ENCODE peak calls at places on chromosomes 2 and 18, in nine cellular contexts. Q is mucosa of gallbladder, T is endothelial cell, P is endothelial cell of umbilical vein, W is GM20000, E is nephron progenitor cell, A is putamen, M is NCI-H510A treated with DMSO at 0.1 percent for 48 hours, H is HTR-8/SVneo. I is an unnamed sample.

GRCh38 chr18:58847383-58848071 is 17.1 kb upstream of the ZNF532 start:
- DNase-seq in H (no peak), W (no peak), Q (peak; percentile 16), M (no peak), A (peak; percentile 67), T (peak; percentile 28), E (peak; percentile 42), P (peak; percentile 9), I (no peak)

GRCh38 chr2:128682266-128682665 is 363.6 kb upstream of the HS6ST1 start:
- DNase-seq in H (no peak), A (no peak), W (peak; percentile 4), Q (no peak), P (no peak), T (no peak), E (no peak), M (no peak), I (no peak)

GRCh38 chr2:119223521-119224390 is at the start of gene STEAP3:
- DNase-seq in A (peak; percentile 18), E (peak; percentile 89), W (peak; percentile 94), T (peak; percentile 68), P (peak; percentile 41), M (peak; percentile 79), Q (peak; percentile 54), H (peak; percentile 73), I (no peak)

GRCh38 chr2:240139666-240140393 is 628 bp downstream of the OTOS start:
- DNase-seq in W (no peak), M (no peak), E (peak; percentile 71), T (no peak), H (no peak), A (no peak), Q (no peak), P (no peak), I (no peak)

GRCh38 chr2:10094271-10094814 is 14.1 kb upstream of the CYS1 start:
- DNase-seq in Q (no peak), T (no peak), H (no peak), W (no peak), E (peak; percentile 54), M (no peak), P (no peak), A (no peak), I (no peak)

GRCh38 chr2:15772196-15772595 is 168.2 kb upstream of the MYCN start:
- DNase-seq in E (no peak), T (no peak), M (no peak), P (peak; percentile 35), W (no peak), H (no peak), Q (no peak), A (no peak), I (no peak)

GRCh38 chr2:151946856-151947523 is 118.8 kb upstream of the ARL5A start:
- DNase-seq in H (peak; percentile 45), A (no peak), E (peak; percentile 40), M (no peak), T (peak; percentile 40), Q (peak; percentile 12), P (peak; percentile 52), W (peak; percentile 41), I (no peak)

GRCh38 chr2:98634406-98635092 is 26.2 kb downstream of the UNC50 start:
- DNase-seq in W (no peak), T (peak; percentile 48), H (peak; percentile 37), M (no peak), E (peak; percentile 41), A (no peak), Q (no peak), P (peak; percentile 17), I (no peak)

GRCh38 chr18:48565105-48565504 is 26.3 kb downstream of the CTIF start:
- DNase-seq in W (no peak), M (no peak), T (no peak), Q (no peak), E (no peak), A (no peak), P (peak; percentile 79), H (no peak), I (no peak)

GRCh38 chr2:121377676-121378075 is 92.7 kb upstream of the TFCP2L1 start:
- DNase-seq in Q (no peak), E (no peak), H (no peak), T (no peak), W (no peak), P (peak; percentile 6), A (peak; percentile 56), M (no peak), I (no peak)

GRCh38 chr2:149991576-149991975 is 404.0 kb upstream of the MMADHC start:
- DNase-seq in M (no peak), H (no peak), A (no peak), Q (no peak), T (no peak), P (peak; percentile 11), W (no peak), E (no peak), I (no peak)

GRCh38 chr2:156483741-156484173 is 47.6 kb downstream of the GPD2 start:
- DNase-seq in A (no peak), W (no peak), H (no peak), T (no peak), P (no peak), M (no peak), Q (no peak), E (no peak), I (no peak)

GRCh38 chr2:12616456-12617163 is 100.1 kb upstream of the TRIB2 start:
- DNase-seq in T (no peak), Q (no peak), H (no peak), A (no peak), E (no peak), W (no peak), P (no peak), M (no peak), I (no peak)

GRCh38 chr2:39223909-39224308 is 19.9 kb downstream of the CDKL4 start:
- DNase-seq in P (no peak), Q (no peak), T (no peak), W (no peak), E (no peak), H (no peak), M (no peak), A (no peak), I (no peak)

GRCh38 chr2:230913406-230913805 is 11.6 kb downstream of the GPR55 start:
- DNase-seq in Q (peak; percentile 49), T (no peak), M (no peak), E (no peak), P (no peak), H (no peak), A (no peak), W (peak; percentile 51), I (no peak)

GRCh38 chr2:138787053-138787666 is 7.0 kb upstream of the NXPH2 start:
- DNase-seq in H (no peak), T (peak; percentile 48), Q (no peak), E (peak; percentile 11), P (peak; percentile 52), M (peak; percentile 44), A (peak; percentile 31), W (peak; percentile 37), I (no peak)

GRCh38 chr2:69493268-69493667 is 56.0 kb upstream of the NFU1 start:
- DNase-seq in A (peak; percentile 47), H (no peak), Q (peak; percentile 19), T (no peak), M (no peak), P (no peak), E (no peak), W (no peak), I (no peak)

GRCh38 chr2:20165677-20166509 is 59.0 kb downstream of the SDC1 start:
- DNase-seq in T (no peak), W (no peak), Q (no peak), P (no peak), E (no peak), M (no peak), H (no peak), A (no peak), I (no peak)

GRCh38 chr18:58495634-58496033 is 133.3 kb downstream of the ALPK2 start:
- DNase-seq in P (no peak), Q (no peak), H (no peak), E (no peak), W (peak; percentile 45), M (no peak), T (no peak), A (no peak), I (no peak)

GRCh38 chr2:240564571-240565266 is 3.6 kb upstream of the RNPEPL1 start:
- DNase-seq in T (no peak), Q (peak; percentile 12), W (no peak), A (no peak), P (no peak), E (no peak), H (no peak), M (no peak), I (no peak)

GRCh38 chr2:85179541-85179940 is 46.3 kb downstream of the TCF7L1 start:
- DNase-seq in A (no peak), P (peak; percentile 58), M (no peak), H (no peak), W (no peak), T (no peak), E (no peak), Q (no peak), I (no peak)

GRCh38 chr2:24682357-24682756 is 110.8 kb downstream of the PTRHD1 start:
- DNase-seq in T (no peak), H (no peak), E (no peak), M (no peak), P (peak; percentile 17), A (no peak), W (no peak), Q (no peak), I (no peak)

GRCh38 chr18:47149457-47150028 is 757 bp downstream of the HDHD2 start:
- DNase-seq in W (no peak), T (peak; percentile 8), H (peak; percentile 2), P (no peak), E (peak; percentile 6), A (peak; percentile 13), M (peak; percentile 18), Q (no peak), I (no peak)

GRCh38 chr2:180892081-180892480 is 88.3 kb upstream of the UBE2E3 start:
- DNase-seq in P (no peak), A (no peak), M (no peak), H (no peak), E (no peak), T (no peak), Q (no peak), W (no peak), I (no peak)

GRCh38 chr2:188523901-188524300 is 232.2 kb downstream of the GULP1 start:
- DNase-seq in Q (no peak), W (no peak), A (no peak), H (no peak), M (no peak), P (peak; percentile 40), T (no peak), E (no peak), I (no peak)

GRCh38 chr2:189592353-189592984 is 11.9 kb upstream of the SLC40A1 start:
- DNase-seq in E (no peak), Q (no peak), T (no peak), H (no peak), A (no peak), M (no peak), P (peak; percentile 26), W (no peak), I (no peak)

GRCh38 chr2:57802243-57802642 is 244.4 kb upstream of the VRK2 start:
- DNase-seq in M (no peak), W (no peak), H (no peak), T (no peak), E (no peak), A (no peak), P (no peak), Q (no peak), I (no peak)